ENCODE peak calls at places on chromosome 2, in seven cellular contexts. S is OCI-LY7, D is SK-N-SH, P is heart right ventricle, W is cardiac fibroblast, X is HFF-Myc, Z is fibroblast of villous mesenchyme. R is an unnamed sample.

GRCh38 chr2:181627545-181627944 is 29.4 kb downstream of the CERKL start:
- DNase-seq in S (no peak), D (no peak), P (no peak), W (peak), X (no peak), Z (peak), R (no peak)

GRCh38 chr2:134558208-134558890 is 160.5 kb downstream of the TMEM163 start:
- DNase-seq in S (no peak), D (no peak), P (no peak), W (no peak), X (no peak), Z (no peak), R (no peak)

GRCh38 chr2:222298311-222299150 is at the start of gene PAX3:
- DNase-seq in S (no peak), D (peak), P (no peak), W (no peak), X (no peak), Z (no peak), R (no peak)

GRCh38 chr2:98669675-98670074 is 61.3 kb downstream of the MGAT4A start:
- DNase-seq in S (no peak), D (no peak), P (no peak), W (peak), X (no peak), Z (no peak), R (no peak)

GRCh38 chr2:9331704-9332103 is 91.6 kb downstream of the ITGB1BP1 start:
- DNase-seq in S (no peak), D (no peak), P (no peak), W (peak), X (no peak), Z (peak), R (no peak)

GRCh38 chr2:231129216-231129615 is 4.4 kb upstream of the HTR2B start:
- DNase-seq in S (no peak), D (no peak), P (no peak), W (no peak), X (no peak), Z (peak), R (no peak)

GRCh38 chr2:235106874-235107639 is 155.2 kb downstream of the SH3BP4 start:
- DNase-seq in S (peak), D (peak), P (peak), W (peak), X (peak), Z (peak), R (no peak)

GRCh38 chr2:54999182-54999581 is 51.1 kb downstream of the RTN4 start:
- DNase-seq in S (peak), D (no peak), P (no peak), W (peak), X (peak), Z (peak), R (peak)

GRCh38 chr2:10239561-10239967 is 63.1 kb upstream of the HPCAL1 start:
- DNase-seq in S (no peak), D (no peak), P (no peak), W (no peak), X (no peak), Z (no peak), R (peak)

GRCh38 chr2:169415233-169415748 is 53.0 kb upstream of the LRP2 start:
- DNase-seq in S (peak), D (no peak), P (no peak), W (no peak), X (no peak), Z (no peak), R (no peak)

GRCh38 chr2:240182476-240182875 is 42.0 kb upstream of the OTOS start:
- DNase-seq in S (no peak), D (no peak), P (no peak), W (no peak), X (no peak), Z (no peak), R (no peak)

GRCh38 chr2:176924909-176925548 is 287.6 kb upstream of the HNRNPA3 start:
- DNase-seq in S (no peak), D (no peak), P (no peak), W (no peak), X (no peak), Z (no peak), R (no peak)

DNA sequence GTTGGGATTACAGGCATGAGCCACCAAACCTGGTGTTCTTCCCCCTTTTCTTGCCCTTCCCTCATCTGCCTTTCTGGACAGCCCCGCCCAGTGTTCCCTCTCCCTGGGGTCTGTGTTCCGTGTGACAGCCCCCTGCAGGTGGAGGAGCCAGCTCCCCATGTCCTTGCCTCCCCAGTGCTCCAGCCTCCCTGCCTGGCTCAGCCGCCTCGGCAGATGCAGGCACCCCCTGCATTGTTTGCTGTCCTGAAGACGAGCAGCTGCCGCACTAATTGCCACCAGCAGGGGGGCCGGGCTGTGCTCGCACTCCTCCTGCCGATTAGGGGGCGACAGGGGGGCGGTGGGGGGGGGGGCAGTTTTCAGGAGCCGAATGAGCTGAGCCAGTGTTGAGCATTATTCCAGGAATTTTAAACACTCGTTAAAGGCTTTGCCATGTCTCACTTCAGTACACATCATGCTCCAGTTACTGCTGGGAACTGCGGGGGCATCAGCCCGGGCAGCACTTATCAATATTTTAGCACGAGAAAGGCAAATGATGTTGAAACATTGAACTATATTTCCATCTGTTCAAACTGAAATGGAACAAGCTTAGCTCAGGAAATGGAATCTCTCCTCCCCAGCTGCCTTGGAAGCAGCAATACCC is 23.3 kb downstream of the SIX3 start:
- DNase-seq in S (peak), D (peak), P (no peak), W (no peak), X (no peak), Z (no peak), R (no peak)
- TF ChIP-seq CTCF in S (peak), D (no peak), P (no peak), W (peak), X (peak), Z (peak), R (no peak)

DNA sequence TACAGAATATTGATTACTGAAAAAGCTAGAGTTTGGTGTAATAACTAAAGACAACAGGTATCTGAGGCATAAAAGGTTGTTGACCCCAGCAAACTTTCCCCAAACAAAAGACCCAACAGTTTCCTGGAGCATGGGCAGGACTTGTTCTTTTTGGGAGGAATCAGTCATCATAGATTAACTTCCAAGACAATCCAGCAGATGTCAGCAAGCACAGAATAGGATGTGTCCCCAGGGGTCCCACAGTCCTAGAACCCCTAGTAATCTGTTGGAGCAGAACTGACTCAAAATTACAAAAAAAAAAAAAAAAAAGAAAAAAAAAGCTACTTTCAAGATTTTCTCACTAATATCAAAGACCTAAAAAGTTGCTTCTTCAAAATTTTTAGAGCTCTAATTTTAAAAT is 564.7 kb upstream of the SLC39A10 start:
- DNase-seq in S (no peak), D (no peak), P (no peak), W (no peak), X (no peak), Z (no peak), R (no peak)
- TF ChIP-seq CTCF in S (no peak), D (no peak), P (no peak), W (no peak), X (no peak), Z (no peak), R (no peak)

GRCh38 chr2:227816507-227817274 is 3.0 kb downstream of the CCL20 start:
- DNase-seq in S (no peak), D (no peak), P (no peak), W (peak), X (no peak), Z (peak), R (no peak)

GRCh38 chr2:227813229-227813561 is 447 bp upstream of the CCL20 start:
- DNase-seq in S (no peak), D (no peak), P (no peak), W (no peak), X (no peak), Z (no peak), R (no peak)

GRCh38 chr2:227812001-227812400 is 1.6 kb upstream of the CCL20 start:
- DNase-seq in S (no peak), D (no peak), P (no peak), W (no peak), X (no peak), Z (peak), R (no peak)

GRCh38 chr2:227815066-227815465 is 1.4 kb downstream of the CCL20 start:
- DNase-seq in S (no peak), D (no peak), P (no peak), W (peak), X (no peak), Z (no peak), R (no peak)

GRCh38 chr2:227813562-227814353 is at the start of gene CCL20:
- DNase-seq in S (no peak), D (no peak), P (no peak), W (peak), X (no peak), Z (peak), R (no peak)
- TF ChIP-seq CTCF in S (no peak), D (no peak), P (no peak), W (no peak), X (no peak), Z (no peak), R (no peak)

DNA sequence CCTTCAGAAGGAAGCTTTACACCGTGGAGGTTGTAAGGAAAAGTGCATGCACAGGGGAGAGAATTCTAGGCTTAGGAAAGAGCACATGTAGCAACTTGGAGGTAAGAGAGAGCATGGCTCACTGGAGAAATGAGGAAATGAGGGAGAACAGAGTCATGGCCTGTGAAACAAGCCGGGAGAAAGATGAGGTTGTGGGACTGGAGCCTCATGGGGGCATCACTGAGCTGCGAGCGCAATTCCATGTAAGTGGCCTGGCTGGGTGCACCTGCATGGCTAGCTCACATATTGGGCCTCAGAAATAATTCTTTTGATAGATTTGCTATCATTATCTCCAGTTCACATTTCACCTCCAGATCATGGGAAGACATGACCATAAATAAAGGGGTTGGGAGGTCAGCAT is 785.5 kb upstream of the RAB6C start:
- DNase-seq in S (peak), D (no peak), P (no peak), W (no peak), X (no peak), Z (no peak), R (no peak)
- TF ChIP-seq CTCF in S (no peak), D (no peak), P (no peak), W (no peak), X (no peak), Z (no peak), R (no peak)

GRCh38 chr2:38806407-38807071 is 28.5 kb downstream of the GEMIN6 start:
- DNase-seq in S (no peak), D (no peak), P (no peak), W (no peak), X (no peak), Z (no peak), R (no peak)
- TF ChIP-seq CTCF in S (no peak), D (no peak), P (no peak), W (no peak), X (no peak), Z (no peak), R (no peak)

GRCh38 chr2:40844353-40845277 is 392.7 kb upstream of the SLC8A1 start:
- DNase-seq in S (peak), D (no peak), P (no peak), W (peak), X (no peak), Z (peak), R (no peak)
- TF ChIP-seq CTCF in S (peak), D (peak), P (no peak), W (peak), X (no peak), Z (no peak), R (no peak)

GRCh38 chr2:65381607-65382032 is 50.8 kb downstream of the SPRED2 start:
- DNase-seq in S (no peak), D (no peak), P (no peak), W (no peak), X (no peak), Z (no peak), R (no peak)

GRCh38 chr2:65383571-65384488 is 48.6 kb downstream of the SPRED2 start:
- DNase-seq in S (peak), D (no peak), P (peak), W (no peak), X (no peak), Z (peak), R (no peak)

GRCh38 chr2:65382323-65382722 is 50.1 kb downstream of the SPRED2 start:
- DNase-seq in S (no peak), D (no peak), P (no peak), W (no peak), X (no peak), Z (peak), R (no peak)

GRCh38 chr2:65380243-65380642 is 52.2 kb downstream of the SPRED2 start:
- DNase-seq in S (no peak), D (no peak), P (no peak), W (no peak), X (no peak), Z (no peak), R (no peak)

DNA sequence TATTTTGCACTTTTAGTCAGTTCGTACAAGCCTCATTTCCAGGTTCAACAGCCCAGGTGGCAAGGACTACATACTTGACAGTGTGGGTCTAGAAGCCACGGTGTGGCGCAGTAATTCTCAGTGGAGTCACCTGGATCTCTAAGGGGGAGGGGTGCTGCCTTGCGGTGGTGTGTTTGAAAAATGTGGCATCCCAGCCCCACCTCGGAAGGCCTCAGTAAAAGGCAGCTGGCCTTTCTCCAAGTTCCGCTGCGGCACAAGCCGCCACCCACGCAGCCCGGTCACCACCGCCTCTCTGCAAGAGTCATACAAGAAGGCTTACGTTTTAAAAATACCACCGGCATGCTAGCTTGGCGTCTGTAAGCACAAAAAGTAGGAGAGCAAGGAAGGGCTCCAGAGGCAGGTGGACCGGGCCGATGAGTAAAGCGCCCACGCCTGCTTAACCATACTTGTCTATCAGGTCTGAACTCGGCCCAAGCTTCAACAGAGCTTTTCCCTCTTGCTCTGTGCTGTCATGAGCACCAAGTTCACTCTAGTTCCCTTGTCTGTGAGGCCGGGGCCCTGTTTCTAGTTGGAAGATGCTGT is 49.5 kb downstream of the SPRED2 start:
- DNase-seq in S (peak), D (peak), P (peak), W (peak), X (no peak), Z (peak), R (peak)
- TF ChIP-seq CTCF in S (peak), D (no peak), P (no peak), W (no peak), X (no peak), Z (no peak), R (no peak)

GRCh38 chr2:37173741-37174140 is 14.7 kb downstream of the SULT6B1 start:
- DNase-seq in S (no peak), D (no peak), P (no peak), W (no peak), X (no peak), Z (no peak), R (no peak)

GRCh38 chr2:37167636-37168182 is 10.9 kb upstream of the EIF2AK2 start:
- DNase-seq in S (no peak), D (no peak), P (no peak), W (peak), X (no peak), Z (no peak), R (no peak)

GRCh38 chr2:37168217-37168981 is 11.6 kb upstream of the EIF2AK2 start:
- DNase-seq in S (peak), D (peak), P (no peak), W (peak), X (no peak), Z (peak), R (no peak)

DNA sequence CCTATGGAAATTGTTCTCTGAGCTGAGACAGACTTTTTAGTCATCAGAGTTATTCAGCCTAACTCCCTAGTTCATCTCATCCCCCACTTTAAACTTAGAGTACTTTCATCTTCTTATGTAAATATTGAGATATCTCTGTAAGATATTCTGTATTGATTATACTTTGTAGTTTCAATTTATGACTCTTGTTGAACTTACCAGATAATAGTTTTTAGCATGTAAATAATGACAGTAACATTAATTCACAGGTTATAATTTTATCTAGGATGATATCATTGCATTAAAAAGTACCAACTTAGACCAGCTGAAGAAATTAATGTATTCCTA is 14.8 kb upstream of the EIF2AK2 start:
- DNase-seq in S (no peak), D (no peak), P (no peak), W (no peak), X (no peak), Z (no peak), R (no peak)
- TF ChIP-seq CTCF in S (no peak), D (no peak), P (no peak), W (no peak), X (no peak), Z (no peak), R (no peak)

GRCh38 chr2:219078126-219078525 is 17.4 kb upstream of the IHH start:
- DNase-seq in S (no peak), D (no peak), P (no peak), W (no peak), X (no peak), Z (no peak), R (no peak)
- TF ChIP-seq CTCF in S (peak), D (peak), P (no peak), W (peak), X (no peak), Z (no peak), R (no peak)